ENCODE peak calls at places on chromosomes 12 and 14, in nine cellular contexts. T, S, D, W, J, E, H, L and Q are unnamed samples.

GRCh38 chr12:59459966-59460365 is 135.9 kb upstream of the SLC16A7 start:
- DNase-seq in T (peak), S (no peak), D (no peak), W (no peak), J (peak), E (no peak), H (no peak), L (no peak), Q (peak)

GRCh38 chr12:120539303-120539702 is 5.1 kb downstream of the RNF10 start:
- DNase-seq in T (no peak), S (no peak), D (no peak), W (no peak), J (peak), E (no peak), H (no peak), L (no peak), Q (no peak)

GRCh38 chr12:117525766-117526165 is 164.3 kb upstream of the NOS1 start:
- DNase-seq in T (no peak), S (no peak), D (no peak), W (no peak), J (no peak), E (no peak), H (no peak), L (no peak), Q (no peak)

GRCh38 chr12:84950971-84951546 is 38.5 kb upstream of the SLC6A15 start:
- DNase-seq in T (no peak), S (no peak), D (no peak), W (no peak), J (no peak), E (no peak), H (no peak), L (no peak), Q (no peak)

GRCh38 chr14:35034440-35034833 is 11.6 kb upstream of the FAM177A1 start:
- DNase-seq in T (no peak), S (no peak), D (no peak), W (no peak), J (no peak), E (no peak), H (no peak), L (no peak), Q (no peak)

GRCh38 chr12:103589517-103589916 is 2.4 kb downstream of the STAB2 start:
- DNase-seq in T (no peak), S (no peak), D (no peak), W (no peak), J (no peak), E (no peak), H (no peak), L (no peak), Q (no peak)

GRCh38 chr14:74438351-74438915 is 12.4 kb upstream of the SYNDIG1L start:
- DNase-seq in T (no peak), S (no peak), D (no peak), W (no peak), J (no peak), E (no peak), H (no peak), L (no peak), Q (no peak)

GRCh38 chr14:95981939-95982338 is 57.2 kb upstream of the C14orf132 start:
- DNase-seq in T (no peak), S (no peak), D (no peak), W (no peak), J (no peak), E (no peak), H (no peak), L (no peak), Q (no peak)

GRCh38 chr14:94373708-94374107 is 14.7 kb downstream of the SERPINA1 start:
- DNase-seq in T (peak), S (no peak), D (no peak), W (no peak), J (peak), E (no peak), H (no peak), L (no peak), Q (peak)

GRCh38 chr12:50572760-50573159 is 68.0 kb downstream of the DIP2B start:
- DNase-seq in T (no peak), S (no peak), D (no peak), W (no peak), J (no peak), E (no peak), H (no peak), L (no peak), Q (no peak)

GRCh38 chr12:112314981-112315380 is 67.2 kb downstream of the HECTD4 start:
- DNase-seq in T (peak), S (no peak), D (no peak), W (no peak), J (no peak), E (no peak), H (no peak), L (no peak), Q (no peak)

GRCh38 chr14:91184559-91184958 is 59.9 kb downstream of the GPR68 start:
- DNase-seq in T (no peak), S (no peak), D (no peak), W (no peak), J (no peak), E (no peak), H (no peak), L (no peak), Q (no peak)